ENCODE peak calls at places on chromosomes 5 and 9, in five cellular contexts. One of them, this sample, is unnamed.

GRCh38 chr5:179120421-179120861 is 60.3 kb downstream of the ZNF354C start:
- DNase-seq in IMR-90: no peak
- DNase-seq in A549: no peak
- DNase-seq in K562: no peak
- DNase-seq in HepG2: no peak
- DNase-seq in this sample: no peak

GRCh38 chr9:98172604-98173003 is 19.8 kb downstream of the CORO2A start:
- DNase-seq in IMR-90: peak; percentile 7
- DNase-seq in A549: no peak
- DNase-seq in K562: no peak
- DNase-seq in HepG2: peak; percentile 40
- DNase-seq in this sample: peak; percentile 68

GRCh38 chr9:83444110-83444509 is 94.1 kb downstream of the FRMD3 start:
- DNase-seq in IMR-90: no peak
- DNase-seq in A549: no peak
- DNase-seq in K562: no peak
- DNase-seq in HepG2: no peak
- DNase-seq in this sample: no peak

GRCh38 chr9:71758785-71759184 is 9.5 kb downstream of the CEMIP2 start:
- DNase-seq in IMR-90: peak; percentile 50
- DNase-seq in A549: no peak
- DNase-seq in K562: peak; percentile 21
- DNase-seq in HepG2: peak; percentile 96
- DNase-seq in this sample: no peak

GRCh38 chr9:86020731-86021130 is 78.6 kb downstream of the GOLM1 start:
- DNase-seq in IMR-90: no peak
- DNase-seq in A549: no peak
- DNase-seq in K562: no peak
- DNase-seq in HepG2: no peak
- DNase-seq in this sample: no peak

GRCh38 chr5:116532762-116533525 is 41.7 kb downstream of the SEMA6A start:
- DNase-seq in IMR-90: no peak
- DNase-seq in A549: no peak
- DNase-seq in K562: no peak
- DNase-seq in HepG2: peak; percentile 97
- DNase-seq in this sample: no peak

GRCh38 chr5:135452366-135453030 is 347 bp upstream of the TIFAB start:
- DNase-seq in IMR-90: no peak
- DNase-seq in A549: no peak
- DNase-seq in K562: no peak
- DNase-seq in HepG2: no peak
- DNase-seq in this sample: no peak

GRCh38 chr5:6745706-6746217 is 32.5 kb downstream of the TENT4A start:
- DNase-seq in IMR-90: peak; percentile 79
- DNase-seq in A549: peak; percentile 46
- DNase-seq in K562: peak; percentile 40
- DNase-seq in HepG2: peak; percentile 45
- DNase-seq in this sample: peak; percentile 39

GRCh38 chr5:57216714-57217113 is 42.9 kb downstream of the GPBP1 start:
- DNase-seq in IMR-90: peak; percentile 82
- DNase-seq in A549: no peak
- DNase-seq in K562: no peak
- DNase-seq in HepG2: no peak
- DNase-seq in this sample: no peak

GRCh38 chr9:134851015-134851414 is 29.6 kb upstream of the FCN2 start:
- DNase-seq in IMR-90: no peak
- DNase-seq in A549: no peak
- DNase-seq in K562: no peak
- DNase-seq in HepG2: no peak
- DNase-seq in this sample: no peak
- TF ChIP-seq BHLHE40 in IMR-90: no peak
- TF ChIP-seq BHLHE40 in A549: no peak
- TF ChIP-seq BHLHE40 in K562: no peak
- TF ChIP-seq BHLHE40 in HepG2: no peak
- TF ChIP-seq BHLHE40 in this sample: no peak

GRCh38 chr5:177452688-177453638 is 6.3 kb downstream of the PRR7 start:
- DNase-seq in IMR-90: no peak
- DNase-seq in A549: no peak
- DNase-seq in K562: no peak
- DNase-seq in HepG2: no peak
- DNase-seq in this sample: no peak
- TF ChIP-seq BHLHE40 in IMR-90: no peak
- TF ChIP-seq BHLHE40 in A549: no peak
- TF ChIP-seq BHLHE40 in K562: no peak
- TF ChIP-seq BHLHE40 in HepG2: no peak
- TF ChIP-seq BHLHE40 in this sample: no peak

GRCh38 chr5:110435207-110435606 is 291.3 kb downstream of the TMEM232 start:
- DNase-seq in IMR-90: no peak
- DNase-seq in A549: no peak
- DNase-seq in K562: no peak
- DNase-seq in HepG2: no peak
- DNase-seq in this sample: no peak

GRCh38 chr5:110439280-110439679 is 287.2 kb downstream of the TMEM232 start:
- DNase-seq in IMR-90: no peak
- DNase-seq in A549: no peak
- DNase-seq in K562: no peak
- DNase-seq in HepG2: no peak
- DNase-seq in this sample: no peak

GRCh38 chr5:110441035-110441434 is 285.4 kb downstream of the TMEM232 start:
- DNase-seq in IMR-90: peak; percentile 31
- DNase-seq in A549: no peak
- DNase-seq in K562: no peak
- DNase-seq in HepG2: peak; percentile 37
- DNase-seq in this sample: peak; percentile 19

GRCh38 chr5:110442856-110443255 is 283.6 kb downstream of the TMEM232 start:
- DNase-seq in IMR-90: no peak
- DNase-seq in A549: no peak
- DNase-seq in K562: no peak
- DNase-seq in HepG2: no peak
- DNase-seq in this sample: no peak

GRCh38 chr5:110440058-110440457 is 286.4 kb downstream of the TMEM232 start:
- DNase-seq in IMR-90: no peak
- DNase-seq in A549: no peak
- DNase-seq in K562: no peak
- DNase-seq in HepG2: no peak
- DNase-seq in this sample: no peak
- TF ChIP-seq BHLHE40 in IMR-90: no peak
- TF ChIP-seq BHLHE40 in A549: no peak
- TF ChIP-seq BHLHE40 in K562: no peak
- TF ChIP-seq BHLHE40 in HepG2: no peak
- TF ChIP-seq BHLHE40 in this sample: no peak

GRCh38 chr5:69238760-69239251 is 4.1 kb downstream of the CDK7 start:
- DNase-seq in IMR-90: peak; percentile 96
- DNase-seq in A549: peak; percentile 57
- DNase-seq in K562: no peak
- DNase-seq in HepG2: no peak
- DNase-seq in this sample: no peak
- TF ChIP-seq BHLHE40 in IMR-90: no peak
- TF ChIP-seq BHLHE40 in A549: no peak
- TF ChIP-seq BHLHE40 in K562: no peak
- TF ChIP-seq BHLHE40 in HepG2: no peak
- TF ChIP-seq BHLHE40 in this sample: no peak

DNA sequence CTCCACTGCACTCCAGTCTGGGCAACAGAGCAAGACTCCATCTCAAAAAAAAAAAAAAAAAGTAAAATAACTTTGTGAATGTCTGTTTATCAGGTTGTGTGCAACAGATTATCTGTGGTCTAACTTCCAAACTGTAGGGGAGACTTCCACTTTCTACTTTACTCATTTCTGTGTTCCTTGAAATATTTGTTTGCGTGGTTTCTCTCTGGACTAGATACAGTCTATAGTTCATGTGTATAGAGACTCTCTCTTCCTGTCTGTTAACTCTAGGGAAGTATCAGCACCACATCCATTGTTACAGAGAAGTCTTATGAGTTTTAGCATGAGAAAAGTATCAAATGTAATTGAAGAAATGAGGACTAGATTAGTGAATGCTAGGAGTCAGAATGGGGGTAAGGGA is 168.3 kb downstream of the LPAR1 start:
- DNase-seq in IMR-90: no peak
- DNase-seq in A549: no peak
- DNase-seq in K562: no peak
- DNase-seq in HepG2: no peak
- DNase-seq in this sample: no peak
- TF ChIP-seq BHLHE40 in IMR-90: no peak
- TF ChIP-seq BHLHE40 in A549: no peak
- TF ChIP-seq BHLHE40 in K562: no peak
- TF ChIP-seq BHLHE40 in HepG2: no peak
- TF ChIP-seq BHLHE40 in this sample: no peak